ENCODE peak calls at places on chromosomes 12 and 14, in four cellular contexts. A is HepG2, E is K562, M is GM12878. B is an unnamed sample.

GRCh38 chr14:89792489-89793366 is 161.8 kb downstream of the EFCAB11 start:
- DNase-seq in E (no peak), A (no peak), M (no peak), B (no peak)

GRCh38 chr12:94952325-94952724 is 51.2 kb downstream of the NDUFA12 start:
- DNase-seq in A (no peak), E (no peak), M (no peak), B (no peak)

GRCh38 chr12:30794591-30795409 is 40.0 kb upstream of the CAPRIN2 start:
- DNase-seq in E (no peak), M (no peak), A (peak; percentile 67), B (no peak)

GRCh38 chr14:60686865-60687264 is 37.3 kb downstream of the SIX4 start:
- DNase-seq in M (no peak), E (no peak), A (peak; percentile 39), B (no peak)

GRCh38 chr12:122523280-122523679 is 3.5 kb downstream of the RSRC2 start:
- DNase-seq in M (no peak), A (peak; percentile 65), E (no peak), B (no peak)

GRCh38 chr12:75257510-75257909 is 47.9 kb upstream of the KCNC2 start:
- DNase-seq in M (no peak), E (no peak), A (no peak), B (no peak)

GRCh38 chr12:79983969-79984629 is 49.2 kb upstream of the PPP1R12A start:
- DNase-seq in E (no peak), A (no peak), M (no peak), B (no peak)

GRCh38 chr12:30795660-30796507 is 41.1 kb upstream of the CAPRIN2 start:
- DNase-seq in M (no peak), E (peak; percentile 56), A (peak; percentile 48), B (peak; percentile 88)

GRCh38 chr14:90191154-90191553 is 65.2 kb upstream of the PSMC1 start:
- DNase-seq in M (no peak), E (no peak), A (no peak), B (no peak)

GRCh38 chr12:75724913-75725312 is 213.5 kb upstream of the KRR1 start:
- DNase-seq in E (no peak), A (peak; percentile 83), M (no peak), B (peak; percentile 37)

GRCh38 chr12:130374083-130374482 is 36.4 kb downstream of the PIWIL1 start:
- DNase-seq in M (no peak), A (no peak), E (no peak), B (no peak)

GRCh38 chr12:51901121-51901812 is 6.0 kb upstream of the ACVRL1 start:
- DNase-seq in A (no peak), E (no peak), M (no peak), B (peak; percentile 10)

GRCh38 chr12:122646568-122647220 is 56.5 kb downstream of the HCAR2 start:
- DNase-seq in A (no peak), E (no peak), M (peak; percentile 90), B (no peak)

GRCh38 chr12:4900327-4900726 is 9.4 kb upstream of the KCNA1 start:
- DNase-seq in M (no peak), A (no peak), E (no peak), B (no peak)

GRCh38 chr12:129052373-129052772 is 199.1 kb downstream of the GLT1D1 start:
- DNase-seq in E (no peak), M (no peak), A (no peak), B (no peak)

GRCh38 chr14:53539489-53540126 is 386.5 kb upstream of the DDHD1 start:
- DNase-seq in A (peak; percentile 73), M (peak; percentile 41), E (peak; percentile 24), B (peak; percentile 39)

GRCh38 chr12:81300454-81300853 is 222.6 kb downstream of the ACSS3 start:
- DNase-seq in A (no peak), M (no peak), E (no peak), B (no peak)

GRCh38 chr12:59636945-59637656 is 41.3 kb downstream of the SLC16A7 start:
- DNase-seq in M (peak; percentile 11), E (no peak), A (no peak), B (no peak)

GRCh38 chr14:71487941-71488340 is 444.3 kb upstream of the RGS6 start:
- DNase-seq in M (no peak), E (no peak), A (no peak), B (no peak)

GRCh38 chr12:3283137-3283680 is 206.0 kb downstream of the TSPAN9 start:
- DNase-seq in M (no peak), E (no peak), A (no peak), B (no peak)

GRCh38 chr12:93773122-93773871 is 96.1 kb downstream of the CRADD start:
- DNase-seq in M (no peak), E (no peak), A (no peak), B (no peak)

GRCh38 chr12:90677055-90677454 is 277.9 kb downstream of the CCER1 start:
- DNase-seq in E (no peak), A (no peak), M (no peak), B (no peak)

GRCh38 chr14:100132903-100133510 is 26.4 kb downstream of the DEGS2 start:
- DNase-seq in A (no peak), E (no peak), M (no peak), B (peak; percentile 86)

GRCh38 chr12:83114042-83114441 is 427.3 kb downstream of the TMTC2 start:
- DNase-seq in A (no peak), E (no peak), M (no peak), B (no peak)

GRCh38 chr12:106564678-106565329 is 18.0 kb upstream of the RFX4 start:
- DNase-seq in M (no peak), E (no peak), A (no peak), B (no peak)

GRCh38 chr14:103161054-103161397 is 37.8 kb downstream of the TNFAIP2 start:
- DNase-seq in A (no peak), M (no peak), E (no peak), B (no peak)

GRCh38 chr12:108568653-108569154 is 6.3 kb downstream of the ISCU start:
- DNase-seq in M (peak; percentile 99), E (no peak), A (no peak), B (no peak)

GRCh38 chr14:21043387-21044105 is 1.4 kb downstream of the RNASE7 start:
- DNase-seq in M (no peak), A (no peak), E (no peak), B (no peak)

GRCh38 chr12:87427770-87428169 is 601.4 kb downstream of the C12orf50 start:
- DNase-seq in E (no peak), M (no peak), A (no peak), B (no peak)

GRCh38 chr12:57221169-57221917 is 4.7 kb downstream of the NXPH4 start:
- DNase-seq in E (no peak), M (no peak), A (no peak), B (no peak)

GRCh38 chr12:57222286-57223190 is 5.9 kb downstream of the NXPH4 start:
- DNase-seq in A (no peak), M (no peak), E (no peak), B (no peak)

GRCh38 chr12:57224973-57225679 is 4.4 kb upstream of the SHMT2 start:
- DNase-seq in A (no peak), M (no peak), E (no peak), B (no peak)

GRCh38 chr12:57224278-57224972 is 5.1 kb upstream of the SHMT2 start:
- DNase-seq in M (no peak), E (no peak), A (no peak), B (no peak)

DNA sequence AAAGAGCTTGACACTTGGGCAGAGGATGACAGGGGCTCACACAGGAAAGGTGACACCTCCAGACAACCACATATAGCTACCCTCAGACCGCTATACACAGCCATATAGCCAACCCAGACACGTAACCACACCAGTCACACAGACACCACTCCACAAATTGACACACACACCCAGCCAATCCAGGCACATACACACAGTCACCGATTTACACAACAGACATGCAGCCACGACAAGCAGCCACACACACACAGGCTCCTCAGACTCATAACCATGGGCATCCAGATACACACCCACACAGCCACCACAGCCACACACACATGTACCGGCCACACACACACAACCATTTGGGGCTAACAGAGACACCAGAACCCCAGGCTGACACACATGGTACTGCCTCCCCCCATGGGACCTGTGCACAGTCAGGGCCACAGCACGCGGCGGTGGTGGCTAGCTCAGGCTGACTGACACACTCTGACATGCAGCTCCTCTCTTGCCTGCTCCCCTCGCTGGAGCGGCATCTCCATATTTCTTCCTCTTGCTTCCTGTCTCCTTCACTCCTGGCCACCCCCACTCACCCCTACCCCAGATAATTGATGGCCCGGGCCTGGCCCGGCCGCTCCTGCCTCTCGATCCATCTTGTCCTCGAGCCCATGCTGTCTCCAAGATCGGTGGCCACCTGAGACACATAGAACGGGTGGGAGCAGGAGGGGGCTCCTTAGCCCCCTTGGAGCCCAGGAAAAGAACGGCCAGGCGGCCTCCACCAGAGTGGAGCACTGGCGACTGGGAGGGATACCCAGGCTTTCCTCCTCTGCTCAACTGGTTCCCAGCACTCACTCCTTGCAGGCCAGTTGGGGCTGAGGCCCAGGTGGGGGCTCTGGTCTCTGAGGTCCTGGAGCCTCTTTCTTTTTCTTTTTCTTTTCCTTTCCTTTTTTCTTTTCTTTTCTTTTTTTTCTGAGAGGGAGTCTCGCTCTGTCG is 6.0 kb upstream of the SHMT2 start:
- DNase-seq in M (no peak), A (no peak), E (no peak), B (no peak)
- TF ChIP-seq NFIC in M (no peak), A (no peak), E (no peak), B (no peak)

DNA sequence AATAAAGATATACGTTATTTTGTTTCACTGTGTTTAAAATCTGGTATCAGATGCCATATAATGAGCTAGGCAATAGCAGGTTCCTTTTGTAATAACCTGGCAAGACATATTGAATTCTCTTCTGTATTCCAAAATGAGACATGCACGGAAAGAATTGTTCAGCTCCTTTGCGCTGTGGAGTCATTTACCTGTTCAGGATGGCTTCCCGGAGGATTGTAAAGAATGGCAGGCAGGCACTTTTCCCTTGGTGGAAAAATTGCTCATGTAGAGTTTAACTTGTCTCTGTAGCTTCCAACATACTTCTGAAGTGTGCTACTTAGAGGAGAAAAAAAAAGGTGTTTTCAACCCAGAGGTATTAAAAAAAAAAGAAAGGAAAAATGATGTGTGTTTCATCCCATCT is 805.2 kb downstream of the GALC start:
- DNase-seq in M (no peak), A (no peak), E (no peak), B (no peak)
- H3K4me2 ChIP-seq in M (no peak overlapping the region), A (no peak overlapping the region), E (no peak overlapping the region), B (no peak overlapping the region)

DNA sequence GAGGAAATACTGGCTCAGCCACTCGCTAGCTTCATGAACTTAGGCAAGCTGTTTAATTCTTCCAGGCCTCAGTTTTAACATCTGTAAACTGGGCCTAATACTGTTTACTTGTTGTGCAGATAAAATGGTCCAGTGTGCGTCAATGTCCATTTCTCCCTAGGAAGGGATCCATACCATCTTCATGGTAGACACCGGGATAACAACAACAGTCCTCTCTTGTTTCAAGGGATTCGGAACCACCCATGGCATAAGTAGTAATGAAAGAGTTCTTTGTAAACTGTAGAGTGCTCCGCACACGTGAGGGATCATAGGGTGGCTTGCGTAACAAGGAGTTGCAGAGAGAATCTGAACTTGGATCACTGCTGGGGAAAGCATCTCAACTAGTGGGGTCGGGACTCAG is 17.3 kb upstream of the CHGA start:
- DNase-seq in M (no peak), A (peak; percentile 94), E (no peak), B (no peak)
- H3K9ac ChIP-seq in M (no peak overlapping the region), A (no peak overlapping the region), E (no peak overlapping the region), B (no peak overlapping the region)

DNA sequence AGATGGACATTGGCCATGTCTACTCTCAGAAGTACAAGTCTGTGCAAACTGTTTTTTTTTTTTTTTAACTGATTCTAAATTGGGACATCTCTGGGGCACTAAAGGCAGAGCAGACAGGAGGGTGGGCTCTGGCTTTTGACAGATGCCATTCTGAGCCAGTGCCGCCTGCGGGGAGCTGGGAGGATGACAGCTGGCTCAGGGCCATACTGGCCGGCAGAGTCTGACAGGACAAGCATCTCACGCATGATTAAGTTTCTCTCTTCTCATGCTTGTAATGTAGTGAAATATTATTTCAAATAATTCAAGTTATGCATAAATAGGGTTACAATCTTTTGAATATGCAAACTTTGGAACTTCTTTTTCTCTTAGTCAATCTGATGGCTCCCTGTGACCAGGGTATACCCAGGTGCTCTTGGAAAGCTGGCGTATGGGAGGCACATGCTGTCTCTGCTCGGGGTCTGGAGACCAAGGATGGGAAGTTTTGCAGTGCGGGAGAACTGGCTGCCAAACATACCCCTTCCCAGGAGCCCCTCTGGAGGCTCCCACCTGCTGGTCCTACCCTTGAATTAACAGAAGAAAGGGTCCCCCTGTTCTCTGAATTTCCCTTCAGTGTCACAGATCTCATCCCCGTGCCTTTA is 7.6 kb downstream of the CDCA4 start:
- DNase-seq in M (no peak), A (no peak), E (no peak), B (peak; percentile 85)
- TF ChIP-seq NFIC in M (no peak), A (no peak), E (no peak), B (peak; percentile 44)

B was measured in SK-N-SH.